ENCODE peak calls at places on chromosomes 7 and 10, in eight cellular contexts. U is GM20000; O is activated naive CD4-positive, alpha-beta T cell treated with anti-CD3 and anti-CD28 coated beads for 36 hours; V is HCT116; X is iris pigment epithelial cell; T is left ventricle myocardium superior; G is posterior cingulate gyrus; A is astrocyte of the cerebellum. N is an unnamed sample.

GRCh38 chr7:155918720-155919399 is 106.6 kb upstream of the SHH start:
- DNase-seq in U (no peak), O (no peak), V (peak), X (peak), T (peak), G (no peak), A (peak), N (no peak)

GRCh38 chr7:75596727-75597614 is 104.9 kb downstream of the SPDYE5 start:
- DNase-seq in U (peak), O (no peak), V (no peak), X (peak), T (no peak), G (no peak), A (no peak), N (no peak)

GRCh38 chr7:67343566-67343965 is 346.9 kb downstream of the TYW1 start:
- DNase-seq in U (no peak), O (no peak), V (no peak), X (no peak), T (peak), G (peak), A (no peak), N (peak)

GRCh38 chr10:49058341-49059255 is 56.7 kb downstream of the VSTM4 start:
- DNase-seq in U (no peak), O (no peak), V (no peak), X (no peak), T (peak), G (no peak), A (no peak), N (no peak)

GRCh38 chr10:115171392-115171960 is 78.3 kb downstream of the ATRNL1 start:
- DNase-seq in U (no peak), O (no peak), V (peak), X (peak), T (no peak), G (no peak), A (peak), N (no peak)

GRCh38 chr7:28512648-28513435 is 100.5 kb downstream of the CREB5 start:
- DNase-seq in U (no peak), O (no peak), V (no peak), X (no peak), T (no peak), G (no peak), A (no peak), N (no peak)

GRCh38 chr7:122438001-122438400 is 133.5 kb upstream of the FEZF1 start:
- DNase-seq in U (no peak), O (no peak), V (no peak), X (no peak), T (no peak), G (no peak), A (no peak), N (peak)

GRCh38 chr7:5689118-5689517 is 92.3 kb downstream of the RNF216 start:
- DNase-seq in U (no peak), O (peak), V (no peak), X (peak), T (no peak), G (no peak), A (no peak), N (no peak)

GRCh38 chr7:27198138-27198841 is 1.6 kb downstream of the HOXA13 start:
- DNase-seq in U (no peak), O (no peak), V (no peak), X (no peak), T (no peak), G (no peak), A (no peak), N (no peak)

GRCh38 chr7:80240265-80241025 is 105.8 kb downstream of the GNAI1 start:
- DNase-seq in U (no peak), O (no peak), V (no peak), X (no peak), T (no peak), G (no peak), A (no peak), N (no peak)

GRCh38 chr10:20922461-20922860 is 25.4 kb upstream of the NEBL start:
- DNase-seq in U (no peak), O (no peak), V (no peak), X (no peak), T (no peak), G (no peak), A (no peak), N (no peak)

GRCh38 chr10:17062493-17063487 is 66.8 kb downstream of the CUBN start:
- DNase-seq in U (no peak), O (no peak), V (peak), X (peak), T (peak), G (no peak), A (peak), N (no peak)

GRCh38 chr10:63438506-63439498 is 27.0 kb downstream of the JMJD1C start:
- DNase-seq in U (no peak), O (no peak), V (peak), X (peak), T (no peak), G (no peak), A (no peak), N (no peak)

GRCh38 chr7:134755422-134756022 is 23.9 kb upstream of the CALD1 start:
- DNase-seq in U (no peak), O (peak), V (no peak), X (peak), T (peak), G (peak), A (no peak), N (no peak)

GRCh38 chr10:95133016-95133752 is 60.9 kb upstream of the ACSM6 start:
- DNase-seq in U (peak), O (peak), V (peak), X (peak), T (no peak), G (peak), A (peak), N (peak)

GRCh38 chr10:4011136-4011812 is 226.3 kb upstream of the KLF6 start:
- DNase-seq in U (no peak), O (no peak), V (no peak), X (no peak), T (no peak), G (no peak), A (no peak), N (no peak)

GRCh38 chr10:91043173-91043910 is 122.5 kb upstream of the ANKRD1 start:
- DNase-seq in U (peak), O (no peak), V (peak), X (peak), T (no peak), G (no peak), A (no peak), N (no peak)

GRCh38 chr7:137967143-137968018 is 34.5 kb downstream of the CREB3L2 start:
- DNase-seq in U (no peak), O (no peak), V (no peak), X (peak), T (no peak), G (no peak), A (no peak), N (no peak)

GRCh38 chr7:139111147-139111546 is 1.6 kb upstream of the ZC3HAV1 start:
- DNase-seq in U (no peak), O (no peak), V (no peak), X (no peak), T (no peak), G (no peak), A (no peak), N (no peak)

GRCh38 chr7:80244206-80244956 is 109.8 kb downstream of the GNAI1 start:
- DNase-seq in U (no peak), O (no peak), V (no peak), X (peak), T (no peak), G (no peak), A (no peak), N (no peak)

GRCh38 chr7:120725376-120726039 is 132.4 kb downstream of the TSPAN12 start:
- DNase-seq in U (peak), O (no peak), V (peak), X (peak), T (no peak), G (no peak), A (peak), N (peak)

GRCh38 chr7:147279951-147280350 is 1163.3 kb downstream of the CNTNAP2 start:
- DNase-seq in U (no peak), O (no peak), V (no peak), X (no peak), T (no peak), G (no peak), A (no peak), N (no peak)